ENCODE peak calls at places on chromosomes 1 and 21, in four cellular contexts. Z is heart left ventricle, X is LHCN-M2, G is A172. Q is an unnamed sample.

GRCh38 chr1:29354511-29355098 is 118.3 kb downstream of the PTPRU start:
- DNase-seq in G (no peak), X (no peak), Z (no peak), Q (no peak)

GRCh38 chr1:234601217-234602017 is 8.6 kb downstream of the IRF2BP2 start:
- DNase-seq in X (peak), Z (no peak), G (peak), Q (no peak)

GRCh38 chr1:1895456-1896333 is 4.8 kb upstream of the GNB1 start:
- DNase-seq in X (no peak), Z (no peak), G (no peak), Q (no peak)

GRCh38 chr1:119631433-119632102 is 16.5 kb downstream of the ZNF697 start:
- DNase-seq in Z (peak), X (peak), G (no peak), Q (peak)

GRCh38 chr1:118999348-119000071 is 11.4 kb upstream of the TBX15 start:
- DNase-seq in Z (no peak), X (no peak), G (no peak), Q (no peak)

GRCh38 chr1:14486401-14487110 is 111.9 kb upstream of the KAZN start:
- DNase-seq in X (peak), Z (peak), G (peak), Q (no peak)

GRCh38 chr1:218930000-218930399 is 243.7 kb upstream of the LYPLAL1 start:
- DNase-seq in G (no peak), X (no peak), Z (no peak), Q (peak)

GRCh38 chr1:116128669-116129068 is 17.5 kb downstream of the MAB21L3 start:
- DNase-seq in X (no peak), G (no peak), Z (no peak), Q (no peak)

GRCh38 chr21:36909423-36909822 is 57.0 kb downstream of the HLCS start:
- DNase-seq in Z (no peak), X (no peak), G (no peak), Q (no peak)

GRCh38 chr1:228166170-228166936 is 749 bp downstream of the IBA57 start:
- DNase-seq in X (peak), G (peak), Z (peak), Q (peak)

GRCh38 chr1:10909697-10910489 is 102.6 kb upstream of the TARDBP start:
- DNase-seq in G (peak), X (no peak), Z (peak), Q (peak)

GRCh38 chr1:76298399-76298798 is 223.9 kb downstream of the ST6GALNAC3 start:
- DNase-seq in X (no peak), Z (no peak), G (no peak), Q (no peak)

GRCh38 chr1:13775446-13775845 is 75.5 kb downstream of the PRDM2 start:
- DNase-seq in Z (no peak), G (no peak), X (no peak), Q (no peak)

GRCh38 chr1:52590275-52590674 is 11.9 kb upstream of the GPX7 start:
- DNase-seq in Z (no peak), X (no peak), G (no peak), Q (no peak)

GRCh38 chr1:22089134-22089571 is 36.6 kb downstream of the CDC42 start:
- DNase-seq in G (no peak), Z (no peak), X (no peak), Q (no peak)

GRCh38 chr1:2804628-2805351 is 3.3 kb upstream of the TTC34 start:
- DNase-seq in X (no peak), Z (peak), G (no peak), Q (no peak)

GRCh38 chr1:71780681-71781080 is 501.7 kb downstream of the NEGR1 start:
- DNase-seq in Z (no peak), G (peak), X (peak), Q (no peak)

GRCh38 chr1:8255712-8256111 is 62.2 kb upstream of the SLC45A1 start:
- DNase-seq in Z (no peak), X (no peak), G (no peak), Q (no peak)

GRCh38 chr1:149993181-149993580 is 17.3 kb downstream of the OTUD7B start:
- DNase-seq in G (no peak), X (no peak), Z (no peak), Q (no peak)

GRCh38 chr1:15579683-15580047 is 5.2 kb downstream of the AGMAT start:
- DNase-seq in X (no peak), G (no peak), Z (no peak), Q (peak)

GRCh38 chr1:109792056-109792831 is 28.5 kb upstream of the EPS8L3 start:
- DNase-seq in G (peak), X (peak), Z (peak), Q (peak)

GRCh38 chr21:31173881-31174555 is 135.7 kb upstream of the KRTAP19-8 start:
- DNase-seq in G (no peak), Z (peak), X (no peak), Q (no peak)

GRCh38 chr1:33501309-33501708 is 28.9 kb downstream of the ZSCAN20 start:
- DNase-seq in X (no peak), Z (no peak), G (no peak), Q (no peak)

GRCh38 chr1:169027607-169028320 is 78.7 kb upstream of the ATP1B1 start:
- DNase-seq in X (no peak), Z (no peak), G (no peak), Q (no peak)

GRCh38 chr1:231315887-231316286 is 21.8 kb downstream of the EXOC8 start:
- DNase-seq in G (peak), X (peak), Z (no peak), Q (peak)

GRCh38 chr1:8378981-8379470 is 61.1 kb downstream of the SLC45A1 start:
- DNase-seq in X (peak), Z (no peak), G (no peak), Q (no peak)

GRCh38 chr1:15523922-15524282 is at the start of gene CASP9:
- DNase-seq in G (no peak), Z (no peak), X (no peak), Q (no peak)

Q was measured in SJCRH30.